ENCODE peak calls at places on chromosomes 16 and 17, in four cellular contexts. M, C, E and O are unnamed samples.

GRCh38 chr17:31061678-31062077 is 33.1 kb upstream of the NF1 start:
- DNase-seq in E (no peak), C (no peak), M (no peak), O (no peak)

GRCh38 chr17:61410555-61411089 is 11.0 kb downstream of the TBX2 start:
- DNase-seq in C (peak), M (peak), E (peak), O (no peak)

GRCh38 chr16:72168365-72168764 is 3.6 kb downstream of the PMFBP1 start:
- DNase-seq in C (no peak), M (no peak), E (no peak), O (no peak)

GRCh38 chr16:88591577-88592021 is 21.4 kb downstream of the ZC3H18 start:
- DNase-seq in M (peak), E (no peak), C (no peak), O (no peak)

GRCh38 chr16:57689772-57690558 is 4.6 kb upstream of the DRC7 start:
- DNase-seq in E (peak), C (peak), M (no peak), O (no peak)

GRCh38 chr17:27455914-27456680 is at the start of gene KSR1:
- DNase-seq in C (peak), E (peak), M (peak), O (no peak)

GRCh38 chr16:49377196-49377755 is 3.7 kb downstream of the C16orf78 start:
- DNase-seq in M (no peak), C (peak), E (no peak), O (no peak)

GRCh38 chr16:35449663-35450062 is 1990.3 kb downstream of the TP53TG3F start:
- DNase-seq in M (no peak), E (no peak), C (no peak), O (no peak)

GRCh38 chr16:56611281-56611833 is 3.0 kb downstream of the MT2A start:
- DNase-seq in M (no peak), E (no peak), C (no peak), O (no peak)

GRCh38 chr16:56547120-56547948 is 17.5 kb upstream of the MT4 start:
- DNase-seq in M (no peak), C (no peak), E (peak), O (peak)

GRCh38 chr17:74452027-74452840 is 14.2 kb upstream of the CD300A start:
- DNase-seq in C (no peak), E (no peak), M (peak), O (no peak)

GRCh38 chr17:65078441-65079160 is 22.1 kb upstream of the GNA13 start:
- DNase-seq in M (no peak), E (no peak), C (no peak), O (no peak)

GRCh38 chr17:11852231-11852630 is 145.0 kb downstream of the ZNF18 start:
- DNase-seq in M (no peak), E (no peak), C (no peak), O (no peak)

GRCh38 chr17:36152639-36153120 is 23.8 kb downstream of the TBC1D3B start:
- DNase-seq in C (no peak), E (no peak), M (no peak), O (no peak)

GRCh38 chr16:6573577-6573976 is 759.1 kb upstream of the RBFOX1 start:
- DNase-seq in C (no peak), M (peak), E (peak), O (no peak)

GRCh38 chr17:39706921-39707337 is 7.1 kb downstream of the ERBB2 start:
- DNase-seq in E (no peak), C (no peak), M (peak), O (no peak)

GRCh38 chr16:50368410-50369132 is at the start of gene BRD7:
- DNase-seq in M (peak), E (peak), C (peak), O (peak)

DNA sequence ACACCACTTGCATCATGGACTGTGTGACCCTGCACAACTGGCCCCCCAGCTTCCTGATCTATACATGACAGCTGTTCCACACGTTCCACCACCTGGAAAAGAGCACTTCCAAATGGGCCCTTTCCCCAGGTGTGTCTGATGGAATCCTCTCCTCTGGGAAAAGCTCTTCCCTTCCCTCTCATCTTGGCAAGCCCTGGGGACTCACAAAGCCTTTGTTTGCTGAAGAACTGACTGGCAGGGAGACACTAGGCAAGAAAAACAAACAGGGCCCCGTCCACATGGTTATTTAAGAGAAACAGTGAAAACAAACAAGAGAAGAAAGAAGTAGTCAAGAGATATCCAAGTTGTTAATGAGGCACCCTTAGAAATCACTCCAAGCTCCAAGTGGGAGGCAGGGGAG is 52.6 kb downstream of the C16orf95 start:
- DNase-seq in E (no peak), C (no peak), M (no peak), O (no peak)
- H3K4me3 ChIP-seq in E (no peak), C (no peak), M (no peak), O (no peak)

DNA sequence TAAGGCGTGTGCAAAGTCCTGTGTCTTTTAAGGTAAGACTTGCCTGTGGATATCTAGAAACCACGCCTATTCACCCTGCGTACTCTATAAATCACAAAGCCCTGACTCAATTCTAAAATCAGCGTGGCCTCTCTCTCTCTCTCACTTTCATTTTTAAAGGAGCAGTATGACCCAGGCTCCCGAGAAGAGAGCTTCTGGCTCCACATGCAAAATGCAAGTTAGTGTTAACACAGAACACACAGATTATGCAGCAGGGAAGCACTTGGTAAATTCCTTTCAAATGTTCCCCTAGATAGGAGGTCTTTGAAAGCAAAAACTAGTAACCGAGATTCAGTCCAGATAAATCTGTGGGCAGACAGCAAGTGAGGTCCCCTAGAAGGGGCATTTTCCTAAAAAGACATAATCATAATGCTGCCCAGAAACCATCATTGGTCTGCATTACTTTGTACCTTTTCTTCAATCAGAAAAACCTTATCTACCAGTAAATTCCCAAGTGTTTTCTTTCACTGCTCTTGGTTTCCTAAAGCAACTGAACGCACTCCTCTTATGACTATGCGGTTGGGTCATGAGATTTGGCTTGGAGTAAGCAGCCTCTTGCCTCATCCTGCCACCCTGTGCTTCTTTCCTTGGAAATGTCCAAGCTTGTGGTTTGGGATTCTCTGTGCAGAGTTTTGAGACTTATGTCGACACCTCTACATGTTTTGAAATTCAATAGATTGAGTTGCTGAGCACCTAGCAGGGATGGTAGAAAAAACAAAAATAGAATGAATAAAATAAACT is 31.7 kb upstream of the KCNJ2 start:
- DNase-seq in C (no peak), M (no peak), E (peak), O (peak)
- H3K4me3 ChIP-seq in C (no peak), M (peak), E (no peak), O (peak)

DNA sequence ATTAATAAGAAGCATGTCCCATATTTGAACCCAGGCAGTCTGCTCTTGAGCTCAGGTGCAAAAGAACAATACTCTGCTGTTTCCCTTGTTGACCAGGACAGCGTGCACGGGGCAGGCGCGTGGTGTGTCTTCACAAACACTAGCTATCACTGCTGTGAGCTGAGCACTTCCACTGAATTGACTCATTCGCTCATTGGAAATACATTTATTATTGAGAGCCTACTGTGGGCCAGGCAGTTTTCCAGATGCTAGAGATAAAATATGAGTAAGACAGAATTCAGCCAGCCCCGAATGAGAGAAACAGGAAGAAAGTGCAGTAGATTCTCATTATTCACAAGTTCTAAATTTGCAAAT is 1.7 kb downstream of the CHD9 start:
- DNase-seq in C (no peak), E (no peak), M (no peak), O (no peak)
- H3K4me3 ChIP-seq in C (no peak), E (no peak), M (no peak), O (no peak)

GRCh38 chr16:3129137-3130131 is 5.4 kb upstream of the ZNF213 start:
- DNase-seq in E (peak), C (peak), M (peak), O (no peak)
- H3K4me3 ChIP-seq in E (no peak), C (peak), M (peak), O (peak)

DNA sequence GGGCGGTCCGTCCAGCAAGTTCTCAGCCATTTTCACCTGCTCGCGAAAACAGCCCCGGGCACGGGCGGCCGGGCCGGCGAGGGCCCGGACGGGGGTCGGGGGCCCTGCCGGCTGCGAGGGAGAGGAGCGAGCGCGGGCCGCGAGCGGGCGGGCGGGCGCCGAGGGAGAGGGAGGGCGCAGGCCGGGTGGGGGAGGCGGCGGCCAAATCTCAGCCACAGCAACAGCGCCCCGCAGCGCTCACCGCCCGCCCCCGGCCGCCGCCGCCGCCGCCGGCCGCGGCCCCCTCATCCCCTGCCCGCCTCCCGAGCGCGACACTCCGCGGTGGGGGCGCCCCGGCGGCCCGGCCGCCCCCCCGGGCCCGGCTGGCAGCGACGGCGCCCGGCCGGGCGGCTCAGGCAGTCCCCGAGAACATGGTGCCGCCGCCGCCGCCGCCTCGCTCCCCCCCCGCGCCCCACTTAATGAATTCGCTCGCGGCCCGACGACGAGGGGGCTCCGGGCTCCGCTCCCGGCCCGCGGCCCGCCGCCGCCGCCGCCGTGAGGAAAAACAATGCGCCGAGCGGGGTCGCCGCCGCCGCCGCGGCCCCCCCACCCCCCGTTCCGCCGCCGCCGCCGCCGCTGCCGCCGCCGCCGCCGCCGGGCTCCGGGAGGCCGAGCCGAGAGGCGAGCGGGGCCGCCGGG is 487 bp downstream of the CREBBP start:
- DNase-seq in C (peak), E (peak), M (peak), O (no peak)
- H3K4me3 ChIP-seq in C (peak), E (peak), M (peak), O (peak)

DNA sequence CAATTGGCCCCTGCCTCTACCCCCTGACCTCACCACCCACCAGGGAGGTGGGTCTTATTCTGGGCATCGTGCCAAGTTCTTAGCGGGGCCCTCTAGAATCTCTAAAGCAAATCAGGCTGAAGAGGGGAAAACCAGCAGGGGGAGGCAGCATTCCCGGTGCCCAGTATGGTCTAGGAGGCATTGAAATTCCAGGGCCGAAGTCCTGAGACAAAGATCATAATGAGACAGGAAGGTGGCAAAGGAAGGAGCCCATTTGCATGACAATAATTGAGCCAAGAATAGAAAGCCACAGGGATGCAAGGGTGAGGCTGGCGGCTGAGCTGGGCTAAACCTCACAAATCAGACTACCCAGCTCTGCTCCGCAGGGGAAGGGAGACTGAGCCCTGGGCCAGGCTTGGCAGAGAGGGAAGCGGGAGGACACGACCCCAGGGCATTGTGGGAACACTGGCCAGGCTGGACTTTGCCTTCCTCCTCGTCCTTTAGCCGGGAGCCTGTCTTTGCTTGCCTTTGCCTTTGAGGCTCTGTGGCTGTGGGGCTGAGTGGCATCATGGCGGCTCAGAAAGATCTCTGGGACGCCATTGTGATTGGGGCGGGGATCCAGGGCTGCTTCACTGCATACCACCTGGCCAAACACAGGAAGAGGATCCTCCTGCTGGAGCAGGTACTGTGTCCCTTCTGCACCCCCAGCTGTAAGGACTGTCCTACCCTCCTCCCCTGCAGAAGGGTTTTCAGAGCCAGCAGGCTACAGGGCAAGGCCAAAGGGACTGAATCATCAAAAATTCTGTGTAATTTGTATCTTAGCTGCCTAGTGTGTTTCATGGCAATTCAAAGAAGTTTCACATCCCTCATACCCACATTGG is at the start of gene PIPOX:
- DNase-seq in C (no peak), M (no peak), E (peak), O (no peak)
- H3K4me3 ChIP-seq in C (no peak), M (no peak), E (no peak), O (no peak)

GRCh38 chr16:15855704-15856003 is 1.2 kb downstream of the MYH11 start:
- DNase-seq in M (no peak), C (no peak), E (no peak), O (no peak)

GRCh38 chr16:15854061-15854460 is 2.8 kb downstream of the MYH11 start:
- DNase-seq in E (no peak), M (no peak), C (no peak), O (no peak)

GRCh38 chr16:15856217-15856616 is 611 bp downstream of the MYH11 start:
- DNase-seq in E (no peak), C (no peak), M (no peak), O (no peak)

GRCh38 chr16:15856901-15857778 is at the start of gene MYH11:
- DNase-seq in M (no peak), C (no peak), E (peak), O (no peak)

DNA sequence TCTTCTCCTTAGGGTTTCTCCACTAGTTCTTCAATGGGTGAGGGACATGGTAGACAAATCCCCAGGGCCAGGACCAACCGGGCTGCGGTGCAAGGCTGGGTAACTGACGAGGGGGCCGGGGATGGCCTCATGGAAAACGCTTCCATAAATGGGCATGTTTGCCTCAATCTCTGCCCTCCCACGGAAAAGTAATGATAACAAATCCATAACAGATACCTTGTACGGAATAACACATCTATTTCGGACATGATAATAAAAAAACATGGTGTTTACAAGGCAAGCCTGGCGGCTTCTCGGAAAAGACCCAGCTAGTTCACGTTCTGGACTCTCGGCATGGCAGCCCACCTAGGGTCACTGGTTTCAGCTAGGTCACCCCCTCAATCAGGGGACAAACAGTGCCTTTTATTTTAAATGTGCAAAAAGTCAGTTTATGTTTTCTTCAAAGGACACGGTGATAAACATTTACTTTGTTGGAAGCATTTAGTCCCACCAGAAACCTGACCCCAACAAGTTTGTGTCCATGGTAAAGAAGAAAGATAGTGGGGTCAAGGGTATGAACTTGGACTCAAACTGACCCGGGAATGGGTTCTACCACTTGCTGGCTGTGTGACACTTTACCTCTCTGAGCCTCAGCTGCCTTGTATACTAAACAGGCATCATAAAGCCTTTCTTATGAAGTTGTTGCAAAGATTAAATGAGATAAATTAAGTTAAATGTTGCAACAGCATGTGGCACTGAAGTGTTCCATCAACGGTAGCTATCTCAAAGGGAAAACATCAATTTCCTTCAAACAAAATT is 1.7 kb downstream of the MYH11 start:
- DNase-seq in M (no peak), E (no peak), C (no peak), O (no peak)
- H3K4me3 ChIP-seq in M (no peak), E (no peak), C (no peak), O (no peak)